ENCODE peak calls at places on chromosomes 7 and 10, in seven cellular contexts. H, P, Q, N, D, G and F are unnamed samples. For H3K4me1, the result is how much of the 10 kb centered on the place peaks cover.

GRCh38 chr10:32347363-32347735 is 391 bp upstream of the EPC1 start:
- DNase-seq in H (no peak), P (no peak), Q (no peak), N (no peak), D (no peak), G (no peak), F (no peak)

GRCh38 chr10:122413325-122413724 is 38.8 kb downstream of the PLEKHA1 start:
- DNase-seq in H (no peak), P (no peak), Q (no peak), N (no peak), D (no peak), G (no peak), F (no peak)

GRCh38 chr10:48470115-48470892 is 134.6 kb downstream of the ARHGAP22 start:
- DNase-seq in H (peak), P (no peak), Q (no peak), N (no peak), D (no peak), G (peak), F (no peak)

GRCh38 chr10:64426745-64427144 is 905.5 kb downstream of the REEP3 start:
- DNase-seq in H (no peak), P (no peak), Q (no peak), N (no peak), D (no peak), G (no peak), F (no peak)

GRCh38 chr10:77012811-77013500 is 624.7 kb downstream of the KCNMA1 start:
- DNase-seq in H (no peak), P (no peak), Q (no peak), N (no peak), D (no peak), G (no peak), F (peak)

GRCh38 chr10:24435374-24435773 is 226.4 kb downstream of the KIAA1217 start:
- DNase-seq in H (no peak), P (no peak), Q (no peak), N (no peak), D (no peak), G (no peak), F (no peak)

GRCh38 chr7:112770051-112770450 is 20.1 kb downstream of the TMEM168 start:
- DNase-seq in H (no peak), P (no peak), Q (no peak), N (no peak), D (no peak), G (no peak), F (peak)

GRCh38 chr7:85068796-85069195 is 118.1 kb downstream of the SEMA3D start:
- DNase-seq in H (no peak), P (no peak), Q (no peak), N (no peak), D (no peak), G (no peak), F (no peak)

GRCh38 chr7:32215697-32216096 is 145.5 kb upstream of the PDE1C start:
- DNase-seq in H (no peak), P (no peak), Q (no peak), N (no peak), D (no peak), G (no peak), F (no peak)

GRCh38 chr7:5692112-5692844 is 89.2 kb downstream of the RNF216 start:
- DNase-seq in H (peak), P (peak), Q (peak), N (peak), D (peak), G (peak), F (peak)

GRCh38 chr7:5691536-5692090 is 89.8 kb downstream of the RNF216 start:
- DNase-seq in H (no peak), P (no peak), Q (no peak), N (no peak), D (no peak), G (no peak), F (no peak)

GRCh38 chr7:5693529-5693928 is 87.9 kb downstream of the RNF216 start:
- DNase-seq in H (no peak), P (no peak), Q (no peak), N (no peak), D (no peak), G (peak), F (peak)

GRCh38 chr7:5694221-5694754 is 87.2 kb downstream of the RNF216 start:
- DNase-seq in H (no peak), P (no peak), Q (no peak), N (no peak), D (no peak), G (peak), F (no peak)

GRCh38 chr7:5692845-5693278 is 88.6 kb downstream of the RNF216 start:
- DNase-seq in H (no peak), P (no peak), Q (no peak), N (no peak), D (no peak), G (no peak), F (no peak)
- TF ChIP-seq POLR2A in H (no peak), P (no peak), Q (no peak), N (no peak), D (no peak), G (no peak), F (no peak)

GRCh38 chr7:50358306-50358705 is 53.8 kb downstream of the IKZF1 start:
- DNase-seq in H (no peak), P (no peak), Q (no peak), N (no peak), D (no peak), G (no peak), F (no peak)

GRCh38 chr7:50359995-50360925 is 55.7 kb downstream of the IKZF1 start:
- DNase-seq in H (no peak), P (no peak), Q (no peak), N (no peak), D (peak), G (no peak), F (no peak)

GRCh38 chr7:50358808-50359207 is 54.3 kb downstream of the IKZF1 start:
- DNase-seq in H (no peak), P (no peak), Q (no peak), N (no peak), D (no peak), G (no peak), F (no peak)

GRCh38 chr7:50357346-50357745 is 52.8 kb downstream of the IKZF1 start:
- DNase-seq in H (no peak), P (no peak), Q (no peak), N (no peak), D (no peak), G (no peak), F (no peak)

DNA sequence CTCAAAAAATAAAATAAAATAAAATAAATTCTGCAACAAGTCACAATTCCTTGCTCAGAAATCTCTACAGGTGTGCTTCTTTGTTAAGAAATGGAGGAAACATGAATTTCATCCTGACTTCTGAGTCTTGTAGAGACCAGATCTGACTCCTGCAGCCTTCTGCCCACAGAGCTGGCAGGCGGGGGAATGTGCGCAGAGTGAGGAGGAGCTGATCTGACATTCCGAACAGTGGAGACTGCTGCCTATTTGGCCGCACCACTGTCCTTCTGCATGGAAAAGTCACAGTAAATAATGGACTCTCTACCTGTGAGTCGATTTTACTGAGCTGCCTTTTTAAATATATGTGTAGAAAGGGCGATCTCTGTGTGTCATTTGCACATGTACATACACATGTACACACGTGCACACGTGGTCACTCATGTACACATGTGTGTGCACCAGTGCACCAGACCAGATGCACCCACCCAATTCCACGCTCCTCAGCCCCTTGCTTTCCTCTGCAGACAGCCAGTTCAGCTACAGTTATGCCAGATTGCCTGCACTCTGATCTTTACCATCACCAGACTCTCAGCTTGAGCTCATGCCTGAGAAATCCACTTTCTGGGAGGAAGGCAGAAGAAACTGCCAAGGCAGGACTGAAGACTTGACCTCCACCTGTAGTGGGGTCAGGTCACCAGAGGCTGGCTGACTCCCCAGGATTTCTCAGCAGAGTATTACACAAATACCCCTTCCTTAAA is 54.9 kb downstream of the IKZF1 start:
- DNase-seq in H (no peak), P (no peak), Q (no peak), N (no peak), D (no peak), G (no peak), F (no peak)
- H3K4me3 ChIP-seq in H (no peak), P (no peak), Q (no peak), N (no peak), D (no peak), G (no peak), F (no peak)

GRCh38 chr7:140867467-140868314 is 57.0 kb downstream of the BRAF start:
- DNase-seq in H (no peak), P (no peak), Q (no peak), N (no peak), D (no peak), G (no peak), F (peak)
- H3K4me1 ChIP-seq in H (under half), P (under half), Q (under half), N (under half), D (under half), G (under half), F (under half)

GRCh38 chr7:45106820-45107219 is 4.7 kb downstream of the TBRG4 start:
- DNase-seq in H (no peak), P (no peak), Q (no peak), N (no peak), D (no peak), G (no peak), F (no peak)
- TF ChIP-seq POLR2A in H (no peak), P (no peak), Q (no peak), N (no peak), D (no peak), G (no peak), F (no peak)

GRCh38 chr7:29297194-29297890 is 102.8 kb downstream of the CHN2 start:
- DNase-seq in H (no peak), P (no peak), Q (peak), N (no peak), D (no peak), G (no peak), F (no peak)
- H3K4me3 ChIP-seq in H (no peak), P (no peak), Q (peak), N (no peak), D (no peak), G (no peak), F (no peak)

DNA sequence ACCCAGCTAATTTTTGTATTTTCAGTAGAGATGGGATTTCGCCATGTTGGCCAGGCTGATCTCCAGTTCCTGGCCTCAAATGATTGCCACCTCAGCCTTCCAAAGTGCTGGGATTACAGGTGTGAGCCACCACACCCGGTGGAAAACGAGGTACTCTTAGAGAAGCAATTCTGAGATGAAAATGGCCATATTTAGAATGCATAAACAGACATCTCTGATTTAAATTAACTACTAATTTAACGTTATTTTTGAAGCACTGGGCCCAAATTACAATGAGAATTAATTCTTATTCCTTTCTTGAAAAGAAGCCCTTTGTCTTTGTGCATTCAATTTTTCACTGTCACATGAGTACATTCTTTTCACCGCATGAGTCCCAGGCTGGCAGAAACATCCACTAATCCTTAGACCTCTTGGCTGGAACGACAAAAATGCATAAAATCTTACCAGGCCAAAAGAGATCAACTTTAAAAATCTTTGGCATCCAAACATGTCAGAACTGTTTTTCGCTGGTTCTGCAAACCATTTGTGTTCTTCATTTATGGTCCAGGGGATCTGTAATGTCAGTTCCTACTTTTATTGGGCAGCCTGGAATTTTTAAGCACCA is 60.1 kb upstream of the CAPZA2 start:
- DNase-seq in H (no peak), P (no peak), Q (no peak), N (no peak), D (no peak), G (no peak), F (no peak)
- H3K4me1 ChIP-seq in H (under half), P (under half), Q (under half), N (under half), D (half or more), G (under half), F (under half)

GRCh38 chr7:22564511-22565045 is 64.6 kb upstream of the STEAP1B start:
- DNase-seq in H (peak), P (no peak), Q (no peak), N (no peak), D (no peak), G (no peak), F (no peak)
- TF ChIP-seq POLR2A in H (no peak), P (no peak), Q (no peak), N (no peak), D (no peak), G (no peak), F (no peak)

DNA sequence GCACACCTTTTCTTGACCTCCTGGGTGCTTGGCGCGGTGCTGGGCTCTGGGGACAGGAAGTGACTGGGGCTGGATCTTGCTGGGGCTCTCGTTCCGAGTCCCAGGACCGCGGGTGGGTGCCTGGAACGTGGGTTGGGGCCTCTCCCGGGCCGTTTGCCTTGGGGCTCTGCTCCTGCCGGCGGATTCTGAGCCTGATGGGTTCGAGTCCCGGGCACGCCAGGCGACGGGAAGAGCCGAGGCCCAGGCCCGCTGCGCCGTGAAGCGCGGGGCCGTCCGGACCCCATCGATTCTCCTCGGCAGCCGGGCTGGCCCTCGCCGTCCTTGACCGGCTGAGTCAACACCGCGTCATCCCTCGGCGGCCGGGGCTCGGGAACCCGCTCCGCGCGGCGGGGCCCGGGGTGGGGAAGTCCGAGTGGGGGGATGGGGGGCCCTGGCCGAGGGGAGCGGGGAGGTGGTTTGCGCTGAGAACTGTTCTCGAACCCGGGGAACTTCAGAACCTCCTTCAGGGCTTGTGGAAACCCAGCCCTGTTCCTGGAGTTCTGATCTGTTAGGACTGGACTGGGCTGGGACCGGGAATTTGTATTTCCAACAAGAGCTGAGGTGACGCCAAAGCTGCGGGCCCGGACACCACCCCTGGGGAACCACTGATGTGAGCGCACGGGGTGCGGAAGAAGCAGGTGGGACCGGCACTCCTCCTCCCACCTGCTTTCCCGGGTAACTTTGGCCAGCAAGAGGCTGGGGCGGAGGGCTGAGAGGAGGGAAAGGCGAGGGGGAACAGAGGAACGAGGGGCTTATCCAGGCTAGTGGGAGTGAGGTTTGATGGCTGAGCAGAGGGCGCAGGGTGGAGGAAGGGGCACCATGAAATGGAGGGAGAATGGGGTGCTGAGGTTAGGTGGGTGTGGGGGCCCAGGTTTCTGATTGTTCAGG is 6.2 kb downstream of the HHEX start:
- DNase-seq in H (peak), P (peak), Q (no peak), N (no peak), D (no peak), G (no peak), F (peak)
- H3K4me3 ChIP-seq in H (peak), P (no peak), Q (peak), N (no peak), D (no peak), G (no peak), F (no peak)